ENCODE peak calls at places on chromosomes 16 and 17, in ten cellular contexts. W, S, I, M, K, U, A, P, T and B are unnamed samples.

GRCh38 chr16:30183961-30184429 is 593 bp downstream of the CORO1A start:
- DNase-seq in W (peak; percentile 83), S (no peak), I (peak; percentile 37), M (no peak), K (peak; percentile 48), U (no peak), A (no peak), P (no peak), T (no peak), B (no peak)

GRCh38 chr17:1147664-1148063 is 32.1 kb downstream of the ABR start:
- DNase-seq in W (no peak), S (no peak), I (no peak), M (peak; percentile 43), K (no peak), U (peak; percentile 40), A (no peak), P (peak; percentile 87), T (peak; percentile 78), B (peak; percentile 91)

GRCh38 chr17:12918132-12918531 is 99.7 kb downstream of the ELAC2 start:
- DNase-seq in W (no peak), S (no peak), I (no peak), M (no peak), K (no peak), U (no peak), A (no peak), P (no peak), T (no peak), B (no peak)

GRCh38 chr16:4214215-4214621 is 27.7 kb downstream of the SRL start:
- DNase-seq in W (no peak), S (peak; percentile 60), I (no peak), M (peak; percentile 96), K (no peak), U (peak; percentile 68), A (peak; percentile 54), P (peak; percentile 40), T (no peak), B (peak; percentile 69)

GRCh38 chr17:5513610-5514009 is 27.2 kb downstream of the MIS12 start:
- DNase-seq in W (no peak), S (no peak), I (no peak), M (no peak), K (no peak), U (no peak), A (no peak), P (no peak), T (no peak), B (peak; percentile 57)

GRCh38 chr16:88039591-88039990 is 88.4 kb downstream of the BANP start:
- DNase-seq in W (peak; percentile 54), S (no peak), I (no peak), M (no peak), K (no peak), U (no peak), A (no peak), P (no peak), T (no peak), B (no peak)

GRCh38 chr16:73173396-73173795 is 125.5 kb upstream of the ZFHX3 start:
- DNase-seq in W (no peak), S (peak; percentile 30), I (no peak), M (no peak), K (no peak), U (no peak), A (no peak), P (no peak), T (no peak), B (no peak)

GRCh38 chr16:23836404-23837291 is 865 bp downstream of the PRKCB start:
- DNase-seq in W (peak; percentile 82), S (no peak), I (no peak), M (no peak), K (no peak), U (peak; percentile 15), A (no peak), P (no peak), T (peak; percentile 74), B (peak; percentile 13)

GRCh38 chr17:2067048-2067452 is 12.1 kb downstream of the HIC1 start:
- DNase-seq in W (no peak), S (no peak), I (no peak), M (no peak), K (no peak), U (no peak), A (no peak), P (no peak), T (no peak), B (no peak)

GRCh38 chr16:69918241-69918640 is 32.9 kb upstream of the CLEC18A start:
- DNase-seq in W (no peak), S (no peak), I (no peak), M (peak; percentile 18), K (no peak), U (no peak), A (no peak), P (no peak), T (no peak), B (no peak)

GRCh38 chr16:21184834-21185233 is 26.4 kb downstream of the LDAF1 start:
- DNase-seq in W (no peak), S (no peak), I (no peak), M (no peak), K (no peak), U (no peak), A (no peak), P (no peak), T (no peak), B (peak; percentile 19)
- H3K4me3 ChIP-seq in W (no peak overlapping the region), S (no peak overlapping the region), I (no peak overlapping the region), M (no peak overlapping the region), K (no peak overlapping the region), U (no peak overlapping the region), A (no peak overlapping the region), P (no peak overlapping the region), T (no peak overlapping the region), B (no peak overlapping the region)

GRCh38 chr17:83008526-83008925 is 70.9 kb upstream of the METRNL start:
- DNase-seq in W (no peak), S (no peak), I (no peak), M (no peak), K (no peak), U (no peak), A (no peak), P (no peak), T (no peak), B (no peak)
- H3K4me1 ChIP-seq in W (no peaks in the 10 kb centered on the region), S (no peaks in the 10 kb centered on the region), I (no peaks in the 10 kb centered on the region), M (peaks cover 15% of the 10 kb centered on the region), K (no peaks in the 10 kb centered on the region), U (peaks cover 25% of the 10 kb centered on the region), A (peaks cover 1% of the 10 kb centered on the region), P (no peaks in the 10 kb centered on the region), T (no peaks in the 10 kb centered on the region), B (no peaks in the 10 kb centered on the region)

DNA sequence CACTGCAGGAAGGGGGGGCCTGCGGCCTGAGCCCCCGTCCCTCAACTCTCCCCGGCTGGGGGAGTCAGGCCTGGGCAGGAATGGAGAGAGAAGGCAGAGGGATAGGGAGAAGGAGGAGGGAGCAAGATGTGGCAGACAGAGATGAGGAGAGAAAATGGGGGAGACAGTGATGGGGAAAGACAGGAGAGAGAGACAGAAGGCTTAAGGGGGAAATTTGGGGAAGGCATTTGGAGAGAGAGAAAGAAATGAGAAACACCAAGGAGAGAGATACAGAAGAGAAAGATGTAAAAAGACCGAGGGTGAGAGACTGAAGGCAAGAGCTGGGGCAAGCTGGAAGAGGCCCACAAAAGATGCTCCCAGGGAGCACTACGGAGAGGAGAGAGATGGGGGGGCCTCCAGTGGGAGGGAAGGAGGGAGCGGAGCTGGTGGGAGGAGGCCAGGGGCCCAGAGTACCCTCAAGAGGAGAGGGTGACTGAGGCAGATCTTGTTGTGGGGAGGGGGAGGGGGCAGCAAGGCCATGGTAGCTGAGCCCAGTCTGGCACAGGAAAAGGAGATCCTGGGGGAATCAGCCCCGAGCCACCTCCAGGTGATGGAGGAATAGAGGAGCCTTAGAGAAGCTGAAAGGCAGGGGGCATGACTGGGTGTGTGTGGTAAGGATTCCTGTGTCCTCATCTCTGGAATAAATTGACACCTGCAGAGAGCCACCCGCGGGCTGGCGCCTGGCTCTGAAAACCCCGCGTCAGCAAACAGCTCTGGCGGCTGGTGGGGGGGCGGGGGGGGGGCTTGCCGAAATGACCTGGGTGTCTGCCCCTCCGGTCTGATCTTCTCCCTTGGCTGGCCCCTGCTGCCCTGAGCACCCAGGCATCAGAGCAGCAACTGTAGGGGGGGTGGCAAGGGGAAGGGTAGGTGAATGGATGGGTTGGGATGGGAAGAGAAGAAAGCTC is 1.5 kb upstream of the NLGN2 start:
- DNase-seq in W (no peak), S (no peak), I (no peak), M (no peak), K (no peak), U (no peak), A (no peak), P (no peak), T (peak; percentile 39), B (peak; percentile 47)
- H3K4me3 ChIP-seq in W (no peak overlapping the region), S (peak overlapping the region; percentile 54), I (no peak overlapping the region), M (peak overlapping the region; percentile 94), K (peak overlapping the region; percentile 67), U (peak overlapping the region; percentile 59), A (peak overlapping the region; percentile 65), P (peak overlapping the region; percentile 88), T (peak overlapping the region; percentile 97), B (peak overlapping the region; percentile 90)

GRCh38 chr16:10599626-10600025 is 19.2 kb upstream of the EMP2 start:
- DNase-seq in W (no peak), S (no peak), I (no peak), M (no peak), K (no peak), U (no peak), A (no peak), P (no peak), T (no peak), B (no peak)
- H3K4me1 ChIP-seq in W (no peaks in the 10 kb centered on the region), S (no peaks in the 10 kb centered on the region), I (no peaks in the 10 kb centered on the region), M (peaks cover 2% of the 10 kb centered on the region), K (peaks cover 42% of the 10 kb centered on the region), U (no peaks in the 10 kb centered on the region), A (no peaks in the 10 kb centered on the region), P (peaks cover 18% of the 10 kb centered on the region), T (no peaks in the 10 kb centered on the region), B (no peaks in the 10 kb centered on the region)

GRCh38 chr16:89575247-89576172 is at the start of gene CPNE7:
- DNase-seq in W (peak; percentile 73), S (no peak), I (no peak), M (no peak), K (no peak), U (no peak), A (no peak), P (peak; percentile 60), T (peak; percentile 60), B (no peak)

GRCh38 chr16:89574681-89575246 is 794 bp upstream of the CPNE7 start:
- DNase-seq in W (peak; percentile 82), S (no peak), I (no peak), M (peak; percentile 61), K (peak; percentile 46), U (peak; percentile 78), A (no peak), P (peak; percentile 92), T (peak; percentile 93), B (peak; percentile 90)

GRCh38 chr16:89577055-89577759 is 1.6 kb downstream of the CPNE7 start:
- DNase-seq in W (peak; percentile 71), S (no peak), I (no peak), M (no peak), K (no peak), U (no peak), A (no peak), P (no peak), T (no peak), B (no peak)

GRCh38 chr16:89573826-89574680 is 1.5 kb upstream of the CPNE7 start:
- DNase-seq in W (peak; percentile 71), S (no peak), I (no peak), M (no peak), K (no peak), U (no peak), A (no peak), P (no peak), T (no peak), B (peak; percentile 11)

GRCh38 chr16:89576173-89577054 is 856 bp downstream of the CPNE7 start:
- DNase-seq in W (peak; percentile 80), S (no peak), I (no peak), M (no peak), K (no peak), U (no peak), A (no peak), P (no peak), T (peak; percentile 30), B (no peak)
- H3K4me3 ChIP-seq in W (no peak overlapping the region), S (no peak overlapping the region), I (no peak overlapping the region), M (peak overlapping the region; percentile 30), K (no peak overlapping the region), U (no peak overlapping the region), A (no peak overlapping the region), P (peak overlapping the region; percentile 73), T (peak overlapping the region; percentile 47), B (no peak overlapping the region)